ENCODE peak calls at places on chromosomes 4 and X, in seven cellular contexts. Q is transverse colon, R is GM12892, K is GM23338, D is prostate gland, A is sigmoid colon, C is endothelial cell of umbilical vein. X is an unnamed sample.

GRCh38 chrX:104662694-104663093 is 96.7 kb downstream of the IL1RAPL2 start:
- DNase-seq in Q (no peak), R (no peak), C (no peak), K (no peak), D (no peak), A (no peak), X (no peak)

GRCh38 chr4:4852591-4853362 is 6.7 kb upstream of the MSX1 start:
- DNase-seq in Q (no peak), A (peak), C (peak), D (no peak), R (no peak), K (peak), X (no peak)

GRCh38 chr4:71456841-71457240 is 118.0 kb downstream of the SLC4A4 start:
- DNase-seq in Q (no peak), R (no peak), C (no peak), D (peak), A (no peak), K (no peak), X (no peak)

GRCh38 chr4:3644849-3645627 is 112.8 kb upstream of the LRPAP1 start:
- DNase-seq in A (no peak), Q (no peak), C (no peak), R (no peak), D (no peak), K (no peak), X (no peak)

GRCh38 chr4:3285558-3286334 is 7.1 kb upstream of the RGS12 start:
- DNase-seq in Q (peak), C (no peak), A (no peak), D (no peak), R (no peak), K (no peak), X (peak)

GRCh38 chr4:94395541-94395940 is 52.9 kb upstream of the HPGDS start:
- DNase-seq in A (no peak), C (no peak), K (no peak), D (no peak), Q (no peak), R (no peak), X (no peak)

GRCh38 chr4:26032142-26032541 is 118.1 kb downstream of the SMIM20 start:
- DNase-seq in A (no peak), R (no peak), C (no peak), Q (no peak), K (no peak), D (no peak), X (no peak)

GRCh38 chr4:169351860-169352259 is 81.1 kb upstream of the SH3RF1 start:
- DNase-seq in D (peak), K (no peak), R (no peak), C (peak), A (no peak), Q (no peak), X (no peak)

GRCh38 chrX:30513284-30513683 is 64.3 kb downstream of the TASL start:
- DNase-seq in D (no peak), K (peak), C (peak), R (no peak), A (no peak), Q (no peak), X (no peak)

GRCh38 chrX:45745479-45745878 is 544.8 kb upstream of the DIPK2B start:
- DNase-seq in C (no peak), R (no peak), D (no peak), Q (no peak), A (no peak), K (no peak), X (no peak)

GRCh38 chrX:19876962-19877361 is 10.4 kb downstream of the SH3KBP1 start:
- DNase-seq in C (no peak), R (no peak), A (no peak), D (no peak), Q (no peak), K (no peak), X (no peak)

GRCh38 chr4:87103691-87104187 is 116.7 kb downstream of the KLHL8 start:
- DNase-seq in K (no peak), R (no peak), Q (no peak), D (no peak), A (no peak), C (peak), X (no peak)

GRCh38 chr4:74624351-74625151 is 169.8 kb downstream of the BTC start:
- DNase-seq in D (no peak), Q (no peak), K (no peak), C (peak), A (no peak), R (no peak), X (no peak)

GRCh38 chr4:59597536-59598232 is 1602.4 kb upstream of the ADGRL3 start:
- DNase-seq in C (no peak), A (no peak), D (no peak), K (no peak), R (no peak), Q (no peak), X (no peak)

GRCh38 chr4:74203467-74203866 is 45.5 kb downstream of the MTHFD2L start:
- DNase-seq in Q (no peak), R (no peak), A (no peak), D (no peak), C (no peak), K (no peak), X (no peak)

GRCh38 chr4:139532951-139533350 is 23.1 kb downstream of the SETD7 start:
- DNase-seq in C (no peak), K (no peak), A (no peak), D (no peak), Q (no peak), R (no peak), X (no peak)

GRCh38 chrX:10634681-10635161 is 14.3 kb upstream of the MID1 start:
- DNase-seq in A (no peak), D (no peak), R (no peak), K (no peak), Q (no peak), C (no peak), X (no peak)

GRCh38 chr4:55249476-55249875 is 96.6 kb upstream of the SRD5A3 start:
- DNase-seq in A (no peak), K (no peak), Q (no peak), D (no peak), R (no peak), C (no peak), X (no peak)

GRCh38 chrX:15475486-15475885 is 17.6 kb downstream of the PIR start:
- DNase-seq in Q (no peak), D (no peak), A (no peak), C (peak), K (peak), R (no peak), X (no peak)

GRCh38 chr4:113553082-113553481 is 208.5 kb downstream of the CAMK2D start:
- DNase-seq in C (no peak), K (no peak), Q (no peak), A (no peak), R (no peak), D (no peak), X (no peak)

GRCh38 chr4:173940146-173940545 is 343.3 kb downstream of the FBXO8 start:
- DNase-seq in C (no peak), D (no peak), K (no peak), Q (no peak), A (no peak), R (no peak), X (no peak)

GRCh38 chr4:118033148-118034060 is 882 bp upstream of the NDST3 start:
- DNase-seq in K (peak), R (peak), A (peak), C (peak), D (peak), Q (peak), X (no peak)

GRCh38 chr4:87461281-87461700 is 38.9 kb downstream of the NUDT9 start:
- DNase-seq in Q (no peak), C (no peak), A (no peak), R (no peak), K (no peak), D (no peak), X (no peak)

GRCh38 chr4:40916880-40917279 is 167.1 kb downstream of the NSUN7 start:
- DNase-seq in K (peak), C (peak), D (no peak), Q (peak), A (no peak), R (peak), X (no peak)

GRCh38 chrX:9501362-9501761 is 36.5 kb downstream of the TBL1X start:
- DNase-seq in D (no peak), Q (no peak), C (no peak), K (peak), A (no peak), R (no peak), X (no peak)

GRCh38 chr4:161704040-161704439 is 459.8 kb downstream of the FSTL5 start:
- DNase-seq in C (no peak), R (no peak), D (no peak), K (no peak), A (no peak), Q (no peak), X (no peak)

GRCh38 chr4:76733380-76733779 is 164.6 kb downstream of the SOWAHB start:
- DNase-seq in K (no peak), C (no peak), R (no peak), Q (peak), D (peak), A (no peak), X (peak)

GRCh38 chr4:57344296-57344695 is 234.1 kb upstream of the IGFBP7 start:
- DNase-seq in A (no peak), Q (no peak), K (no peak), C (no peak), D (no peak), R (no peak), X (no peak)

GRCh38 chr4:110614173-110614948 is 8.5 kb downstream of the PITX2 start:
- DNase-seq in D (no peak), C (no peak), Q (no peak), A (no peak), R (no peak), K (peak), X (no peak)

GRCh38 chrX:106608016-106608415 is 3.8 kb upstream of the RADX start:
- DNase-seq in K (peak), D (no peak), C (no peak), Q (no peak), A (no peak), R (no peak), X (no peak)

GRCh38 chr4:3253808-3254207 is 4.8 kb downstream of the MSANTD1 start:
- DNase-seq in Q (peak), R (no peak), D (no peak), A (peak), K (no peak), C (no peak), X (no peak)

GRCh38 chrX:24424948-24425347 is 40.1 kb upstream of the PDK3 start:
- DNase-seq in Q (peak), C (no peak), K (no peak), R (no peak), A (peak), D (no peak), X (peak)

DNA sequence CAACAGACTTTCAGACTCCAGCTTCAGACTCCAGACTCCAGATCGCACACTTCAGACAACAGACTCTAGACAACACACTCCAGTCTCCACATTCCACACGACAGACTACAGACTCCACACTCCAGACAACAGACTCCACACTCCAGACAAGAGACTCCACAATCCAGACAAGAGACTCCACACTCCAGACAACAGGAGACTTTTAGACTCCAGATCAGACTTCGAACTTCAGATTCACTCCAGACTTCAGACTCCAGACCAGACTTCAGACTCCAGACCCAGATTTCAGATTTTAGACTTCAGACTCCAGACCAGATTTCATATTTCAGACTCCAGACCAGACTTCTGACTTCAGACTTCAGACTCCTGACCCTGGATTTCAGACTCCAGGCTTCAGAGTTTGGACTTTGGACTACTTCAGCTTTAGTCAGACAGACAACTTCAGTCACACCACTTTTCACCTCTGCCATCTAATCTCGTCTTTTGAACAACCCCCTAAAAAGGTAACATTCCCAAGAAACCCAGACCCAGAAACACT is 29.0 kb upstream of the TLR2 start:
- DNase-seq in K (no peak), A (no peak), D (no peak), Q (no peak), R (no peak), C (no peak), X (no peak)
- TF ChIP-seq POLR2AphosphoS5 in K (no peak), A (no peak), D (no peak), Q (no peak), R (no peak), C (no peak), X (no peak)

GRCh38 chrX:150060406-150060805 is 122.1 kb upstream of the EOLA2 start:
- DNase-seq in A (no peak), R (no peak), K (no peak), D (no peak), Q (no peak), C (no peak), X (no peak)

GRCh38 chrX:150058728-150059127 is 120.4 kb upstream of the EOLA2 start:
- DNase-seq in K (no peak), R (no peak), Q (no peak), C (no peak), A (no peak), D (no peak), X (no peak)

GRCh38 chrX:150063138-150063518 is 124.8 kb upstream of the EOLA2 start:
- DNase-seq in K (no peak), Q (no peak), D (no peak), A (no peak), R (no peak), C (no peak), X (no peak)

GRCh38 chrX:150063673-150064072 is 125.4 kb upstream of the EOLA2 start:
- DNase-seq in K (no peak), D (no peak), A (no peak), R (no peak), Q (no peak), C (no peak), X (no peak)

DNA sequence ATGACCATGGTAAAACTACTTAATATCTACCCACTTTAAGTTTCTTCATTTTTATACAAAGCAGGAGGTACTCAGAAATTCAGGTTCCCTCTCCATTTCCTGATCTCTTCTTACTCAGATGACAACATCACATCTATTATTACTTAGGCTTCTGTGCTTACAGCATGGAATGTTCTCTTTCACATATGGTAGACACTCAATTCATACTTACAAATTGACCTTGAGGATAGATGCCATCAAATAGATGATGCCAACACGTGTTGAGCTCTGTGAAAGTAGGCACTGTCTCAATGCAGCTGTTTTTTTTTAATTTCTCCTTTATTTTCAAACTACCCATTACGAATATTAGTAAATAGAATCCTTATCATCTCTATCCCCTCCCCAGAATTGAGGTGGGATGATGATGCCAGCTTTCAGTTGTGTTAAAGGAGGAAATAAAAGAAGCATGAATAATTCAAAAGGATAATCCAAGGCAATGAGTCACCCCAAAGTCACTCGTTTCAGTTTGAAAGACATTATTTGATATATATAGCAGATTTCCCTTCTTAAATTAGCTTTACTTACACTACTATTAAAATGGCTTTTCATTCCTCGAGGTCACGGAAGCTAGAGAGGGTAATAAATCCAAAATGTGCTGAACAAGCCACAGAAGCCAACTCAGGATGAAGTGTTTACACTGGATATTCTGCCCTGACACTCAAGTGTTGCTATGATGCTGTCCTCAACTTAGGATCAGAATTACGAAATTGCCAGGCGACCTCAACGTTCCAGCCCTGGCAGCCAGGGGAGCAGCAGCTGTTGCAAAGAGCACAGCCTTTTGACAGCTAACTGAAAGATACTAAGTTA is 124.2 kb upstream of the EOLA2 start:
- DNase-seq in A (no peak), R (no peak), Q (peak), K (no peak), C (peak), D (no peak), X (no peak)
- TF ChIP-seq POLR2AphosphoS5 in A (no peak), R (no peak), Q (peak), K (no peak), C (no peak), D (no peak), X (no peak)

GRCh38 chr4:80678413-80678812 is 342.9 kb downstream of the CFAP299 start:
- DNase-seq in R (no peak), K (no peak), A (no peak), D (no peak), C (no peak), Q (no peak), X (no peak)
- TF ChIP-seq POLR2AphosphoS5 in R (no peak), K (no peak), A (no peak), D (no peak), C (no peak), Q (no peak), X (no peak)

GRCh38 chr4:38759077-38759789 is 23.6 kb downstream of the TLR10 start:
- DNase-seq in A (peak), R (no peak), D (peak), Q (peak), C (peak), K (peak), X (peak)
- TF ChIP-seq POLR2AphosphoS5 in A (no peak), R (no peak), D (no peak), Q (no peak), C (no peak), K (no peak), X (no peak)

GRCh38 chr4:1768367-1769034 is 24.6 kb upstream of the FGFR3 start:
- DNase-seq in A (no peak), Q (no peak), K (no peak), R (no peak), D (peak), C (no peak), X (no peak)
- TF ChIP-seq POLR2AphosphoS5 in A (no peak), Q (no peak), K (no peak), R (no peak), D (no peak), C (no peak), X (no peak)

DNA sequence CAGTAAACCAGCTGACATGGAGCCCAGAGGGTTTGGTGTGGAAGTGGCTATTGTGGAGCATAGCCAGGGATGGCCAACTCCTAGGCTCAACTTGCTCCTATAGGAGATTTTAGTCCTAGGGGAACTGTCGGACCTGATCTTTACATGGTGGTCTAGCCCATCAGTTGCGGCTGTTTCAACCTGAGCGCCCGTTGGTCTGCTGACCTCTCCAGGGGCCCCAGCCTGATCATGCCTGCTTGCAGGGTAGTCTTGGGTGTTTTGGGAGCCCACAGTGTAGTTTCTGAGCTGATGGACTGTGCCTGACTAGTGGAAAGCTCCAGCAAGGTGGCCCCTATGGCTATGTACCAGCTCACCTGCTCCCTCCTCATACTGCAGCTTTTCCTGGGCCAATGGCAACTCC is 597.0 kb downstream of the IQCM start:
- DNase-seq in D (no peak), C (no peak), K (no peak), Q (no peak), A (no peak), R (no peak), X (no peak)
- TF ChIP-seq POLR2AphosphoS5 in D (no peak), C (no peak), K (no peak), Q (no peak), A (no peak), R (no peak), X (no peak)

GRCh38 chr4:779555-779954 is 46.4 kb downstream of the CPLX1 start:
- DNase-seq in Q (no peak), R (no peak), A (no peak), K (no peak), C (no peak), D (no peak), X (no peak)
- TF ChIP-seq POLR2AphosphoS5 in Q (no peak), R (peak), A (no peak), K (no peak), C (no peak), D (no peak), X (no peak)

GRCh38 chr4:7814451-7814850 is 125.2 kb downstream of the AFAP1 start:
- DNase-seq in D (no peak), C (no peak), A (peak), R (no peak), Q (no peak), K (no peak), X (no peak)

GRCh38 chr4:7813674-7814073 is 126.0 kb downstream of the AFAP1 start:
- DNase-seq in D (no peak), A (peak), R (no peak), K (no peak), Q (no peak), C (peak), X (no peak)

GRCh38 chr4:7815981-7816380 is 123.7 kb downstream of the AFAP1 start:
- DNase-seq in Q (no peak), D (no peak), A (no peak), K (no peak), C (no peak), R (no peak), X (no peak)

GRCh38 chr4:7816771-7817170 is 122.9 kb downstream of the AFAP1 start:
- DNase-seq in K (no peak), D (no peak), Q (no peak), C (no peak), A (peak), R (no peak), X (peak)

GRCh38 chr4:7815562-7815961 is 124.1 kb downstream of the AFAP1 start:
- DNase-seq in A (peak), Q (no peak), K (no peak), C (no peak), R (no peak), D (no peak), X (no peak)
- TF ChIP-seq POLR2AphosphoS5 in A (no peak), Q (no peak), K (no peak), C (peak), R (no peak), D (no peak), X (no peak)

GRCh38 chrX:154397888-154398667 is at the start of gene RPL10:
- DNase-seq in K (peak), R (peak), D (peak), Q (peak), C (peak), A (peak), X (peak)

GRCh38 chrX:154399527-154400368 is 1.6 kb downstream of the RPL10 start:
- DNase-seq in Q (no peak), C (no peak), K (no peak), A (no peak), D (no peak), R (no peak), X (no peak)

GRCh38 chrX:154398668-154399526 is 720 bp downstream of the RPL10 start:
- DNase-seq in C (peak), Q (peak), D (peak), K (peak), A (peak), R (no peak), X (peak)

GRCh38 chrX:154401045-154401799 is 3.0 kb downstream of the RPL10 start:
- DNase-seq in K (peak), Q (no peak), R (no peak), D (no peak), C (no peak), A (no peak), X (no peak)

GRCh38 chrX:154396948-154397887 is 959 bp upstream of the RPL10 start:
- DNase-seq in R (peak), A (peak), Q (peak), D (no peak), C (peak), K (peak), X (peak)
- TF ChIP-seq POLR2AphosphoS5 in R (no peak), A (peak), Q (peak), D (no peak), C (no peak), K (peak), X (no peak)

X was measured in breast epithelium.